ENCODE peak calls at places on chromosome 5, in eight cellular contexts. W is right atrium auricular region; V is aorta; Q is CD8-positive, alpha-beta memory T cell; H is brain microvascular endothelial cell; I is mammary epithelial cell; O is fibroblast of lung; L is left ventricle myocardium inferior. R is an unnamed sample.

GRCh38 chr5:36901856-36902255 is 25.3 kb downstream of the NIPBL start:
- DNase-seq in Q (no peak), W (no peak), H (no peak), L (no peak), I (no peak), V (no peak), O (no peak), R (no peak)

GRCh38 chr5:60929024-60929423 is 15.8 kb downstream of the ERCC8 start:
- DNase-seq in I (no peak), L (no peak), O (peak), W (no peak), Q (no peak), V (no peak), H (no peak), R (no peak)

GRCh38 chr5:145872486-145872885 is 328 bp downstream of the GRXCR2 start:
- DNase-seq in H (no peak), V (no peak), Q (no peak), L (no peak), W (no peak), O (no peak), I (no peak), R (no peak)

GRCh38 chr5:126852104-126852531 is 75.2 kb downstream of the LMNB1 start:
- DNase-seq in V (no peak), W (no peak), H (no peak), Q (peak), I (no peak), L (no peak), O (no peak), R (no peak)

GRCh38 chr5:66960373-66961137 is 236.0 kb downstream of the CD180 start:
- DNase-seq in O (peak), L (no peak), H (peak), W (no peak), V (no peak), I (peak), Q (no peak), R (no peak)

GRCh38 chr5:135205616-135206349 is 171.8 kb upstream of the PITX1 start:
- DNase-seq in W (peak), Q (no peak), H (no peak), L (no peak), I (no peak), O (peak), V (no peak), R (no peak)

GRCh38 chr5:547086-547924 is 23.1 kb upstream of the SLC9A3 start:
- DNase-seq in I (peak), Q (no peak), L (peak), V (peak), W (no peak), O (no peak), H (no peak), R (no peak)

GRCh38 chr5:119273391-119273839 is 82.4 kb upstream of the TNFAIP8 start:
- DNase-seq in O (no peak), H (no peak), V (peak), L (peak), Q (no peak), W (no peak), I (no peak), R (no peak)

GRCh38 chr5:116738948-116739339 is 164.3 kb upstream of the SEMA6A start:
- DNase-seq in L (no peak), W (no peak), H (no peak), O (peak), V (no peak), I (no peak), Q (no peak), R (no peak)

GRCh38 chr5:90504743-90505142 is 24.6 kb downstream of the LYSMD3 start:
- DNase-seq in L (no peak), Q (no peak), I (peak), H (no peak), W (no peak), O (peak), V (no peak), R (no peak)

GRCh38 chr5:158569534-158569933 is 530.2 kb downstream of the EBF1 start:
- DNase-seq in V (no peak), W (no peak), L (no peak), Q (no peak), H (no peak), O (peak), I (no peak), R (peak)

GRCh38 chr5:36934740-36935356 is 58.3 kb downstream of the NIPBL start:
- DNase-seq in W (no peak), V (no peak), L (no peak), H (peak), I (peak), O (peak), Q (no peak), R (no peak)

GRCh38 chr5:154850255-154851062 is at the start of gene FAXDC2:
- DNase-seq in L (peak), O (peak), W (peak), I (peak), H (peak), V (peak), Q (no peak), R (peak)

GRCh38 chr5:6424110-6424659 is 24.5 kb upstream of the UBE2QL1 start:
- DNase-seq in H (no peak), O (no peak), L (no peak), Q (no peak), W (no peak), V (no peak), I (no peak), R (no peak)

GRCh38 chr5:45793638-45794532 is 97.7 kb upstream of the HCN1 start:
- DNase-seq in H (no peak), V (no peak), I (no peak), W (no peak), O (no peak), Q (no peak), L (no peak), R (no peak)

GRCh38 chr5:55176176-55176818 is 3.3 kb upstream of the CDC20B start:
- DNase-seq in H (no peak), Q (no peak), W (no peak), O (no peak), V (no peak), L (peak), I (peak), R (no peak)

GRCh38 chr5:59380350-59380951 is 513.1 kb downstream of the PDE4D start:
- DNase-seq in L (no peak), Q (peak), O (peak), I (peak), W (no peak), H (peak), V (no peak), R (no peak)

GRCh38 chr5:179758905-179759304 is 26.3 kb downstream of the MAML1 start:
- DNase-seq in Q (no peak), O (peak), H (no peak), V (peak), W (no peak), I (no peak), L (no peak), R (no peak)

GRCh38 chr5:3202570-3202969 is 393.1 kb upstream of the IRX1 start:
- DNase-seq in O (no peak), V (no peak), H (no peak), W (no peak), L (no peak), I (no peak), Q (no peak), R (no peak)

GRCh38 chr5:171355302-171355724 is 32.3 kb upstream of the NPM1 start:
- DNase-seq in V (no peak), I (no peak), W (no peak), L (no peak), Q (no peak), H (no peak), O (no peak), R (no peak)

GRCh38 chr5:15285901-15286583 is 213.9 kb upstream of the FBXL7 start:
- DNase-seq in W (no peak), I (no peak), L (peak), H (peak), Q (no peak), V (no peak), O (peak), R (no peak)

GRCh38 chr5:82347213-82347947 is 69.2 kb upstream of the RPS23 start:
- DNase-seq in W (peak), Q (no peak), O (peak), L (peak), H (peak), V (peak), I (no peak), R (no peak)

GRCh38 chr5:134430001-134430569 is 18.4 kb upstream of the CDKN2AIPNL start:
- DNase-seq in L (no peak), V (no peak), I (no peak), O (no peak), Q (no peak), W (no peak), H (no peak), R (no peak)

DNA sequence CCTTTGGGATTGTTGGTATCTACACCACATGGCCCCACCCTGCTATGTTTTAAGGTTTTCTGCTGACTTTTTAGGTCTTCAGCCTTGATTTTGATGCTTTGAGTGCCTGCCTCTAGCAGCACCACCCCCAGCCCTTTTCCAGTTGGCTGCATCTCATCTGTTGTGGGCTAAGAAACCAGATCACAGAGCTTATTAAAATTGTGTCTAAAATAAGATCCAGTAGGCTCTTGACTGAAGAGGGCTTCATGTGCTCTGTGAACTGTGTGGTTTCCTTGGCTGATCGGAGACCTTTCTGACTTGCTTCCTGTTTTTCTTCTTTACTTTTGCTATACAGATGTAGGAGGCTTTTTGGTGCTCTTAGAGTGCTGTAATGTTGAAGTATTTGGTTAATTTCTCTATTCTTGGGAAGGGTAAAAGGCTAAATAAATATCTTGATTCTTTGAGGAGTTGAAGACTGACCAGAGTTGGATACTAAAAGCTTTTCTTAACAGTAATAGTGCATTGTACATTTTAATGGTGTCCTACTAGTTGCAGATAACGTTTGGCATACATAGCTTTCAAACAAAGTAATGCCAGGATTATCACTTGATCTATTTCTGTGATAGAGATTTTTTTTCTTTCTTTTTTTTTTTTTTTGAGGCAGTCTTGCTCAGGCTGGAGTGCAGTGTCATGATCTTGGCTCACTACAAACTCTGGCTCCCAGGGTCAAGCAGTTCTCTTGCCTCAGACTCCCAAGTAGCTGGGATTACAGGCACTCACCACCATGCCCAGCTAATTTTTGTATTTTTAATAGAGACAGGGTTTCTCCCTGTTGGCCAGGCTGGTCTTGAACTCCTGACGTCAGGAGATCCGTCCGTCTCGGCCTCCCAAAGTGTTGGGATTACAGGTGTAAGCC is 4.5 kb downstream of the UBE2D2 start:
- DNase-seq in L (no peak), V (no peak), Q (peak), I (no peak), O (peak), H (no peak), W (no peak), R (no peak)
- H3K4me3 ChIP-seq in L (peak), V (no peak), Q (peak), I (no peak), O (peak), H (no peak), W (no peak), R (no peak)

GRCh38 chr5:80153586-80154126 is 102.2 kb downstream of the SERINC5 start:
- DNase-seq in I (peak), Q (peak), V (no peak), H (no peak), W (no peak), O (no peak), L (no peak), R (no peak)
- H3K27ac ChIP-seq in I (no peak), Q (no peak), V (no peak), H (no peak), W (peak), O (no peak), L (peak), R (no peak)

DNA sequence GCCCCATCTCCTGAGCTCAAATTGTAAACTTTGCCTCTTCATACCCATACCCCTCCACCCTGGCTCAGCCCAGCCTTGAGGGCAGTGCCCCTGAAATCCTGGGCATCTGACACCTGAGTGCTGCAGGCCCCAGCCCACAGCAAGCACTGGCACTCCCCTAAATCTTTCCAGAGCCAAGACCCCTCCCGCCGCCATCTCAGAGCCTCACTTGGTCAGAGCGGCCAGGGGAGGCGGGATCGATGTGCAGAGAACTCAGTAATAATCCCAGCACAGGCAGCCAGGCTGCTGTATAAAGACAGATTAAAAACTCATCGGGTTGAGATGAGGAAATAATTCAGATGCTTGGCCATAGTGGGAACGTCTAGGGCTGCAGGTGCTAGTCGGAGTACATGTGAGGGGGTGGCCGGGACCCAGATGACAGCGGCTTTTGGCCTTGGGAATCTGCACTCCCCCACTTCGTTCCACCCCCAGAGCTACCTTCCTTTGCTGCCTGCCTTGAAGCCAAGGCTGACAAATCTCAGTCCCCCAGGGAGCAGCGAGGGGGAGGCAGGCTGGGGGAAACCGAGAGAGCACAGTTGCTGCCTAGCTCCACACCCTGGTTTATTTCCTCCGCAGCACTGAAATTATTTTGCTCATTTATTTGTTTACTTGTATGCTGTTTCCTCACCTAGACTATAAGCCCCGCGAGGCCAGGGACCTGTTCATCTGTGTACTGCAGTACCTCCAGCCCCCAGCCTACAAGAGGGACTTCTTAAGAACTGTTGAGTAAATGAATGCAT is 19.5 kb upstream of the ARAP3 start:
- DNase-seq in V (no peak), H (no peak), I (no peak), W (no peak), Q (no peak), O (no peak), L (no peak), R (no peak)
- H3K4me3 ChIP-seq in V (no peak), H (no peak), I (no peak), W (no peak), Q (peak), O (no peak), L (peak), R (no peak)

GRCh38 chr5:74992791-74993190 is 59.6 kb downstream of the GCNT4 start:
- DNase-seq in H (no peak), W (no peak), I (peak), Q (no peak), L (no peak), V (no peak), O (no peak), R (no peak)

GRCh38 chr5:74991522-74991921 is 60.8 kb downstream of the GCNT4 start:
- DNase-seq in Q (no peak), H (no peak), I (no peak), O (no peak), L (no peak), W (no peak), V (no peak), R (no peak)

GRCh38 chr5:74995931-74996330 is 56.4 kb downstream of the GCNT4 start:
- DNase-seq in I (no peak), O (no peak), V (no peak), Q (no peak), L (no peak), W (no peak), H (no peak), R (no peak)

GRCh38 chr5:74994791-74995190 is 57.6 kb downstream of the GCNT4 start:
- DNase-seq in V (no peak), Q (no peak), L (no peak), O (no peak), H (no peak), I (no peak), W (no peak), R (no peak)

GRCh38 chr5:74993743-74994142 is 58.6 kb downstream of the GCNT4 start:
- DNase-seq in W (no peak), Q (no peak), L (no peak), V (no peak), H (no peak), O (no peak), I (no peak), R (no peak)
- H3K27ac ChIP-seq in W (no peak), Q (no peak), L (no peak), V (no peak), H (no peak), O (no peak), I (no peak), R (no peak)

GRCh38 chr5:96816991-96817390 is 9.2 kb upstream of the ERAP1 start:
- DNase-seq in L (no peak), W (no peak), I (no peak), V (no peak), O (no peak), Q (no peak), H (no peak), R (no peak)
- H3K4me3 ChIP-seq in L (no peak), W (no peak), I (no peak), V (no peak), O (no peak), Q (peak), H (no peak), R (no peak)

GRCh38 chr5:172816887-172817418 is 17.1 kb upstream of the ERGIC1 start:
- DNase-seq in I (peak), O (peak), H (peak), Q (no peak), V (no peak), L (no peak), W (no peak), R (no peak)
- H3K27ac ChIP-seq in I (peak), O (peak), H (peak), Q (no peak), V (no peak), L (peak), W (no peak), R (no peak)

GRCh38 chr5:133278318-133278717 is 226.5 kb downstream of the HSPA4 start:
- DNase-seq in I (no peak), H (no peak), Q (no peak), O (no peak), V (no peak), W (no peak), L (no peak), R (no peak)
- H3K4me3 ChIP-seq in I (no peak), H (no peak), Q (no peak), O (no peak), V (no peak), W (no peak), L (no peak), R (no peak)

R was measured in iPS DF 6.9.